ENCODE peak calls at places on chromosomes 7 and 10, in seven cellular contexts. H is MM.1S, S is lower lobe of right lung, A is neuronal stem cell, V is GM23248, L is thoracic aorta, E is astrocyte. F is an unnamed sample. For H3K9me3, the result is how much of the 10 kb centered on the place peaks cover.

GRCh38 chr7:103689262-103689661 is 243.3 kb upstream of the SLC26A5 start:
- DNase-seq in H (no peak), S (no peak), A (no peak), V (no peak), L (no peak), E (peak), F (no peak)

GRCh38 chr7:75815381-75816046 is 1.9 kb upstream of the CCL24 start:
- DNase-seq in H (no peak), S (no peak), A (no peak), V (no peak), L (no peak), E (no peak), F (no peak)

GRCh38 chr7:108134486-108134885 is 4.3 kb upstream of the LAMB4 start:
- DNase-seq in H (no peak), S (no peak), A (no peak), V (no peak), L (no peak), E (peak), F (no peak)

GRCh38 chr10:108597657-108598319 is 1325.5 kb downstream of the XPNPEP1 start:
- DNase-seq in H (no peak), S (no peak), A (no peak), V (peak), L (no peak), E (peak), F (no peak)

GRCh38 chr10:117570880-117571279 is 28.3 kb downstream of the EMX2 start:
- DNase-seq in H (no peak), S (no peak), A (no peak), V (no peak), L (no peak), E (no peak), F (no peak)

GRCh38 chr10:21202766-21203457 is 305.8 kb upstream of the NEBL start:
- DNase-seq in H (no peak), S (no peak), A (no peak), V (peak), L (no peak), E (no peak), F (no peak)

GRCh38 chr7:141700291-141700847 is 1.6 kb downstream of the DENND11 start:
- DNase-seq in H (no peak), S (no peak), A (no peak), V (peak), L (no peak), E (no peak), F (no peak)

GRCh38 chr10:9103301-9103700 is 1048.8 kb downstream of the GATA3 start:
- DNase-seq in H (no peak), S (no peak), A (no peak), V (no peak), L (no peak), E (no peak), F (no peak)

GRCh38 chr7:95262875-95263274 is 61.5 kb downstream of the PON1 start:
- DNase-seq in H (no peak), S (no peak), A (no peak), V (no peak), L (no peak), E (no peak), F (no peak)

GRCh38 chr7:147376152-147376551 is 1214.4 kb upstream of the C7orf33 start:
- DNase-seq in H (no peak), S (no peak), A (no peak), V (no peak), L (no peak), E (no peak), F (no peak)

GRCh38 chr7:151537818-151538561 is 18.3 kb upstream of the RHEB start:
- DNase-seq in H (no peak), S (no peak), A (no peak), V (peak), L (no peak), E (no peak), F (no peak)

GRCh38 chr7:106216517-106217088 is 68.2 kb downstream of the NAMPT start:
- DNase-seq in H (no peak), S (no peak), A (no peak), V (peak), L (peak), E (peak), F (no peak)

GRCh38 chr7:70657532-70657931 is 474.4 kb upstream of the GALNT17 start:
- DNase-seq in H (no peak), S (no peak), A (no peak), V (no peak), L (no peak), E (no peak), F (no peak)

GRCh38 chr10:96512524-96512991 is 1.2 kb downstream of the TLL2 start:
- DNase-seq in H (no peak), S (no peak), A (no peak), V (peak), L (no peak), E (no peak), F (peak)

GRCh38 chr7:2373646-2374045 is 19.0 kb downstream of the EIF3B start:
- DNase-seq in H (no peak), S (no peak), A (no peak), V (no peak), L (no peak), E (no peak), F (no peak)

GRCh38 chr10:115902596-115902995 is 370.4 kb downstream of the GFRA1 start:
- DNase-seq in H (no peak), S (no peak), A (no peak), V (no peak), L (no peak), E (no peak), F (no peak)

GRCh38 chr7:44306608-44307007 is 18.8 kb downstream of the CAMK2B start:
- DNase-seq in H (no peak), S (no peak), A (no peak), V (no peak), L (no peak), E (no peak), F (peak)

GRCh38 chr10:32961892-32962369 is 3.9 kb upstream of the ITGB1 start:
- DNase-seq in H (no peak), S (no peak), A (no peak), V (peak), L (peak), E (peak), F (no peak)

GRCh38 chr7:46786221-46786951 is 795.5 kb downstream of the TNS3 start:
- DNase-seq in H (no peak), S (no peak), A (no peak), V (peak), L (no peak), E (peak), F (no peak)

GRCh38 chr7:260441-261281 is 29.3 kb upstream of the FOXL3 start:
- DNase-seq in H (no peak), S (peak), A (no peak), V (no peak), L (no peak), E (no peak), F (no peak)

GRCh38 chr7:92293887-92294616 is 48.3 kb downstream of the ANKIB1 start:
- DNase-seq in H (no peak), S (no peak), A (no peak), V (no peak), L (no peak), E (no peak), F (no peak)
- H3K4me3 ChIP-seq in H (no peak), S (peak), A (no peak), V (no peak), L (peak), E (no peak), F (peak)

GRCh38 chr10:105644559-105644958 is 1003.5 kb downstream of the SORCS3 start:
- DNase-seq in H (no peak), S (no peak), A (no peak), V (no peak), L (no peak), E (no peak), F (no peak)

GRCh38 chr10:105643662-105644061 is 1002.6 kb downstream of the SORCS3 start:
- DNase-seq in H (no peak), S (no peak), A (no peak), V (no peak), L (no peak), E (no peak), F (no peak)

GRCh38 chr10:105647354-105647753 is 1006.3 kb downstream of the SORCS3 start:
- DNase-seq in H (no peak), S (no peak), A (no peak), V (no peak), L (no peak), E (no peak), F (no peak)

GRCh38 chr10:105650311-105650710 is 1009.2 kb downstream of the SORCS3 start:
- DNase-seq in H (no peak), S (no peak), A (no peak), V (no peak), L (no peak), E (no peak), F (no peak)

GRCh38 chr10:105644978-105645377 is 1003.9 kb downstream of the SORCS3 start:
- DNase-seq in H (no peak), S (no peak), A (no peak), V (no peak), L (no peak), E (no peak), F (no peak)
- H3K9me3 ChIP-seq in H (under half), S (under half), A (under half), V (under half), L (under half), E (under half), F (under half)

GRCh38 chr10:89080660-89081059 is 90.1 kb downstream of the FAS start:
- DNase-seq in H (no peak), S (no peak), A (no peak), V (peak), L (no peak), E (no peak), F (no peak)
- H3K27ac ChIP-seq in H (no peak), S (no peak), A (no peak), V (no peak), L (no peak), E (no peak), F (no peak)

GRCh38 chr10:80194373-80195045 is 10.8 kb downstream of the ANXA11 start:
- DNase-seq in H (no peak), S (no peak), A (no peak), V (no peak), L (no peak), E (no peak), F (no peak)

GRCh38 chr10:80197972-80198591 is 7.3 kb downstream of the ANXA11 start:
- DNase-seq in H (no peak), S (peak), A (no peak), V (no peak), L (no peak), E (no peak), F (peak)

GRCh38 chr10:80195046-80195574 is 10.2 kb downstream of the ANXA11 start:
- DNase-seq in H (no peak), S (no peak), A (no peak), V (no peak), L (no peak), E (no peak), F (no peak)

GRCh38 chr10:80196270-80196949 is 8.9 kb downstream of the ANXA11 start:
- DNase-seq in H (peak), S (peak), A (no peak), V (peak), L (peak), E (peak), F (no peak)

GRCh38 chr10:80196950-80197315 is 8.4 kb downstream of the ANXA11 start:
- DNase-seq in H (peak), S (no peak), A (no peak), V (no peak), L (no peak), E (no peak), F (no peak)
- H3K4me3 ChIP-seq in H (peak), S (no peak), A (no peak), V (no peak), L (peak), E (no peak), F (no peak)